ENCODE peak calls at places on chromosomes 12 and 14, in six cellular contexts. T is putamen; M is effector CD4-positive, alpha-beta T cell; S is stimulated activated CD4-positive, alpha-beta T cell treated with anti-CD3 and anti-CD28 coated beads, TNF-alpha, amount 100 ng/mL, for 1 hour; H is astrocyte of the spinal cord; B is AG10803. G is an unnamed sample.

GRCh38 chr12:43336962-43337555 is 214.9 kb downstream of the ADAMTS20 start:
- DNase-seq in H (peak), T (peak), M (no peak), B (peak), S (no peak), G (no peak)

GRCh38 chr12:62533755-62534107 is 67.1 kb downstream of the MON2 start:
- DNase-seq in T (no peak), B (no peak), H (no peak), S (no peak), M (no peak), G (no peak)

GRCh38 chr14:76727403-76727802 is 33.9 kb upstream of the VASH1 start:
- DNase-seq in M (no peak), S (no peak), T (no peak), B (no peak), H (no peak), G (no peak)

GRCh38 chr14:66074546-66074945 is 411.6 kb upstream of the CCDC196 start:
- DNase-seq in B (no peak), S (no peak), H (no peak), M (no peak), T (no peak), G (no peak)

GRCh38 chr12:86331457-86331856 is 75.3 kb upstream of the MGAT4C start:
- DNase-seq in H (no peak), M (no peak), S (no peak), T (no peak), B (no peak), G (no peak)

GRCh38 chr14:54175298-54175942 is 218.8 kb upstream of the BMP4 start:
- DNase-seq in T (peak), S (no peak), H (peak), B (peak), M (peak), G (peak)

GRCh38 chr12:118011961-118012360 is 4.5 kb upstream of the RFC5 start:
- DNase-seq in T (no peak), B (no peak), S (no peak), M (no peak), H (no peak), G (no peak)

GRCh38 chr14:60250318-60251035 is 1.5 kb downstream of the PPM1A start:
- DNase-seq in H (peak), T (no peak), M (no peak), S (no peak), B (peak), G (no peak)

GRCh38 chr12:82149045-82149444 is 209.1 kb downstream of the CCDC59 start:
- DNase-seq in M (no peak), B (no peak), S (no peak), H (no peak), T (no peak), G (no peak)